ENCODE peak calls at places on chromosomes 1 and 21, in nine cellular contexts. U is lower leg skin, B is colonic mucosa, K is breast epithelium, E is lung, S is heart right ventricle, J is fibroblast of the aortic adventitia, W is transverse colon, I is pancreas. H is an unnamed sample.
A peak's percentile ranks its signal among the peaks of the same experiment; 100 is the strongest.

GRCh38 chr1:176701151-176701866 is 238.3 kb downstream of the PAPPA2 start:
- DNase-seq in K (no peak), J (no peak), U (no peak), E (no peak), I (no peak), W (no peak), S (no peak), B (no peak), H (no peak)

GRCh38 chr1:197600751-197601150 is 174.5 kb downstream of the DENND1B start:
- DNase-seq in I (no peak), K (no peak), U (no peak), S (no peak), J (no peak), E (no peak), W (no peak), B (no peak), H (no peak)

GRCh38 chr1:203744008-203744972 is 20.7 kb upstream of the LAX1 start:
- DNase-seq in I (no peak), J (peak; percentile 88), K (peak; percentile 59), B (peak; percentile 34), W (peak; percentile 36), S (peak; percentile 29), E (peak; percentile 36), U (peak; percentile 92), H (no peak)

GRCh38 chr21:15140321-15141019 is 75.7 kb upstream of the NRIP1 start:
- DNase-seq in J (no peak), B (peak; percentile 91), I (peak; percentile 81), K (no peak), U (no peak), E (no peak), W (peak; percentile 89), S (no peak), H (peak; percentile 90)

GRCh38 chr1:246351726-246352125 is 155.4 kb downstream of the SMYD3 start:
- DNase-seq in B (no peak), K (no peak), U (no peak), I (no peak), E (no peak), J (no peak), S (no peak), W (no peak), H (no peak)

GRCh38 chr1:236416165-236416564 is 22.1 kb downstream of the EDARADD start:
- DNase-seq in W (no peak), K (no peak), B (no peak), I (no peak), S (no peak), U (peak; percentile 25), J (no peak), E (no peak), H (no peak)

GRCh38 chr1:181949500-181949899 is 112.0 kb downstream of the ZNF648 start:
- DNase-seq in B (no peak), K (no peak), W (no peak), S (no peak), J (no peak), U (no peak), E (no peak), I (no peak), H (no peak)

GRCh38 chr1:15213333-15213732 is 33.7 kb upstream of the FHAD1 start:
- DNase-seq in K (no peak), U (peak; percentile 32), J (peak; percentile 27), B (no peak), S (no peak), E (no peak), W (no peak), I (no peak), H (no peak)

GRCh38 chr1:150683914-150684313 is 13.0 kb downstream of the GOLPH3L start:
- DNase-seq in J (no peak), U (no peak), B (no peak), W (no peak), E (no peak), K (no peak), S (no peak), I (no peak), H (no peak)

GRCh38 chr1:115179397-115179835 is 90.1 kb upstream of the TSPAN2 start:
- DNase-seq in U (no peak), E (no peak), S (peak; percentile 72), J (peak; percentile 99), I (no peak), K (no peak), B (no peak), W (no peak), H (no peak)

GRCh38 chr21:44304846-44305245 is 5.0 kb downstream of the PFKL start:
- DNase-seq in W (peak; percentile 64), K (no peak), J (peak; percentile 46), B (peak; percentile 50), I (no peak), U (no peak), S (no peak), E (no peak), H (peak; percentile 56)

GRCh38 chr1:86016076-86016746 is 140.4 kb downstream of the COL24A1 start:
- DNase-seq in J (no peak), E (no peak), B (no peak), S (no peak), W (no peak), U (no peak), K (no peak), I (no peak), H (no peak)

GRCh38 chr1:83839566-83840173 is 159.3 kb downstream of the TTLL7 start:
- DNase-seq in U (no peak), E (no peak), J (peak; percentile 70), B (no peak), K (no peak), S (no peak), W (no peak), I (no peak), H (no peak)

GRCh38 chr1:63994636-63995035 is 208.8 kb upstream of the UBE2U start:
- DNase-seq in W (no peak), E (no peak), S (no peak), B (no peak), I (no peak), K (no peak), U (no peak), J (no peak), H (no peak)

GRCh38 chr1:26537951-26538352 is 8.4 kb downstream of the RPS6KA1 start:
- DNase-seq in J (peak; percentile 12), W (peak; percentile 60), U (no peak), E (peak; percentile 61), K (no peak), I (no peak), B (peak; percentile 56), S (no peak), H (peak; percentile 55)

GRCh38 chr1:20210736-20211405 is 24.6 kb upstream of the PLA2G2C start:
- DNase-seq in E (no peak), B (no peak), U (no peak), S (no peak), I (no peak), W (no peak), K (no peak), J (no peak), H (no peak)

GRCh38 chr1:221494670-221495069 is 247.2 kb downstream of the DUSP10 start:
- DNase-seq in J (peak; percentile 31), U (no peak), K (no peak), B (no peak), S (no peak), E (no peak), I (peak; percentile 47), W (no peak), H (no peak)

GRCh38 chr21:45016491-45017375 is 57.6 kb upstream of the ADARB1 start:
- DNase-seq in I (peak; percentile 31), J (no peak), W (peak; percentile 7), E (no peak), K (no peak), U (peak; percentile 84), B (no peak), S (peak; percentile 15), H (no peak)

GRCh38 chr1:186500804-186501203 is 39.9 kb upstream of the PDC start:
- DNase-seq in K (no peak), E (no peak), J (no peak), B (no peak), I (no peak), S (no peak), W (no peak), U (no peak), H (no peak)

GRCh38 chr1:36389960-36390359 is 4.2 kb upstream of the STK40 start:
- DNase-seq in W (no peak), I (no peak), K (no peak), J (no peak), U (no peak), E (no peak), B (no peak), S (no peak), H (no peak)

GRCh38 chr1:156106624-156107488 is 7.7 kb upstream of the LMNA start:
- DNase-seq in K (no peak), W (no peak), J (peak; percentile 58), S (no peak), E (no peak), I (peak; percentile 62), U (no peak), B (peak; percentile 35), H (peak; percentile 65)
- H3K4me3 ChIP-seq in K (peak overlapping the region; percentile 16), W (no peak overlapping the region), J (no peak overlapping the region), S (peak overlapping the region; percentile 49), E (no peak overlapping the region), I (peak overlapping the region; percentile 37), U (no peak overlapping the region), B (peak overlapping the region; percentile 35), H (peak overlapping the region; percentile 15)

GRCh38 chr1:75053207-75053606 is 81.0 kb upstream of the LHX8 start:
- DNase-seq in W (no peak), U (no peak), B (no peak), J (no peak), K (no peak), E (no peak), S (no peak), I (no peak), H (no peak)
- TF ChIP-seq CTCF in W (no peak), U (no peak), B (no peak), J (no peak), K (no peak), E (no peak), S (no peak), I (no peak), H (peak; percentile 35)

DNA sequence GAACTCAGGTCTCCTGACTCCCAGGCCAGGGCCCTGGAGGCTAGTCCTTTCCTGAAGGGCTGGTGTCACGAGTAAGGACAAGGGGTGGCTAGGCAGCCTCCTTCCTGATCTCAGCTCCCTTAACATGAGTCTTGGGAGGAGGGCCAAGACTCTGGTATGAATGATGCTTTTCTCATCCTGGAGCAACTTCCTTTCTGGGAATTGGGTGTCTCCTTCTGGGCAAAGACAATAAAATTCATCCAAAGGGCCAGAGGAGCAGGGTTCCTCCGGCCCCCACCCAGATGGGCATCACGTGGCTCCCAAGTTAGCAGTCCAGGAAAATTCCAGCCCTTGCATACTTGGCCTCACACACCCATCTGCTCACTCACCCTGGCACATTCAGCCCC is at the start of gene FAM167B:
- DNase-seq in U (no peak), J (peak; percentile 96), B (peak; percentile 61), S (peak; percentile 40), I (no peak), K (no peak), W (peak; percentile 12), E (no peak), H (no peak)
- H3K4me3 ChIP-seq in U (no peak within 1 kb of the TSS), J (no peak within 1 kb of the TSS), B (no peak within 1 kb of the TSS), S (peak within 1 kb of the TSS; percentile 23), I (no peak within 1 kb of the TSS), K (no peak within 1 kb of the TSS), W (no peak within 1 kb of the TSS), E (peak within 1 kb of the TSS; percentile 5), H (no peak within 1 kb of the TSS)

DNA sequence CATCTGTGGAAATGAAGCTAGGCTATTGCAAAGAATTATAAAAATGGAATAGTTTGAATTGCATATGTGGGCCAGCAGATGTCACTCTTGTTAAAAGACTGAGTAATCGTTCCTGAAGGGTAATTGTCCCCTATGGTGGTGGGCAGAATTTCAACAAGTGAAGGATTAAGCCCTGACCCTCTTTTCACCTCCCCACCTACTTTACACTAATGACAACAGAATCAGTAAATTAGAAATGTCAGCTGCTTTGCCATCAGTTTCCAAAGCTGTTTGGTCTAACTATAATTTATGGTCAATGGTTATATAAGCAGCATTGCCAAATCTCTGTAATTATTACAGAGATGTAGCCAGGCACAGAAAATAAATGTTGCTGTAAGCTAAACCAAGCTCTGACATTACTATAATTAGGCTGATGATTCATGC is 898.6 kb downstream of the AMY1C start:
- DNase-seq in W (no peak), U (no peak), E (no peak), I (no peak), B (no peak), S (no peak), K (no peak), J (no peak), H (peak; percentile 11)
- TF ChIP-seq CTCF in W (no peak), U (no peak), E (no peak), I (no peak), B (no peak), S (no peak), K (no peak), J (no peak), H (peak; percentile 35)

H was measured in Caco-2.